ENCODE peak calls at places on chromosomes 11 and 22, in four cellular contexts. O, X, A and M are unnamed samples.

GRCh38 chr22:40602231-40602630 is 34.3 kb downstream of the MRTFA start:
- DNase-seq in O (no peak), X (no peak), A (no peak), M (no peak)

GRCh38 chr11:32706985-32707736 is 87.3 kb downstream of the CCDC73 start:
- DNase-seq in O (no peak), X (no peak), A (no peak), M (no peak)

GRCh38 chr22:48238018-48238915 is 1475.8 kb downstream of the TBC1D22A start:
- DNase-seq in O (no peak), X (no peak), A (no peak), M (no peak)

GRCh38 chr11:113114452-113115027 is 153.3 kb downstream of the NCAM1 start:
- DNase-seq in O (no peak), X (no peak), A (no peak), M (no peak)

GRCh38 chr11:16603245-16603644 is 135.2 kb upstream of the C11orf58 start:
- DNase-seq in O (no peak), X (no peak), A (no peak), M (no peak)

GRCh38 chr11:69825037-69825834 is 6.0 kb upstream of the FGF3 start:
- DNase-seq in O (no peak), X (no peak), A (no peak), M (no peak)

GRCh38 chr11:68684385-68685356 is at the start of gene GAL:
- DNase-seq in O (no peak), X (no peak), A (no peak), M (no peak)

GRCh38 chr11:125903753-125904659 is at the start of gene DDX25:
- DNase-seq in O (no peak), X (no peak), A (no peak), M (peak)

GRCh38 chr11:2444301-2445106 is at the start of the genes KCNQ1 and TRPM5:
- DNase-seq in O (peak), X (peak), A (no peak), M (no peak)

GRCh38 chr11:20544536-20545237 is 54.7 kb upstream of the SLC6A5 start:
- DNase-seq in O (no peak), X (no peak), A (no peak), M (no peak)

GRCh38 chr11:114684636-114685035 is 6.3 kb downstream of the NXPE2 start:
- DNase-seq in O (no peak), X (no peak), A (no peak), M (no peak)

GRCh38 chr11:11143849-11144248 is 209.2 kb downstream of the CSNK2A3 start:
- DNase-seq in O (no peak), X (no peak), A (no peak), M (no peak)

GRCh38 chr11:32334822-32335221 is 100.5 kb downstream of the WT1 start:
- DNase-seq in O (peak), X (no peak), A (no peak), M (no peak)

GRCh38 chr22:38038426-38038825 is 18.8 kb upstream of the PICK1 start:
- DNase-seq in O (no peak), X (no peak), A (no peak), M (no peak)

GRCh38 chr11:47257518-47258316 is at the start of gene NR1H3:
- DNase-seq in O (no peak), X (no peak), A (no peak), M (no peak)

GRCh38 chr11:58392741-58393140 is 13.9 kb downstream of the OR5B3 start:
- DNase-seq in O (no peak), X (no peak), A (no peak), M (no peak)

GRCh38 chr11:1988667-1989317 is 8.8 kb downstream of the H19 start:
- DNase-seq in O (no peak), X (no peak), A (no peak), M (peak)

GRCh38 chr11:9330387-9331384 is 16.3 kb upstream of the TMEM41B start:
- DNase-seq in O (no peak), X (no peak), A (no peak), M (no peak)

GRCh38 chr11:111128471-111128870 is 117.1 kb upstream of the POU2AF2 start:
- DNase-seq in O (no peak), X (no peak), A (no peak), M (no peak)

GRCh38 chr22:45763236-45763624 is 91.6 kb downstream of the ATXN10 start:
- DNase-seq in O (no peak), X (no peak), A (no peak), M (no peak)

GRCh38 chr22:49208768-49209252 is 618.9 kb downstream of the BRD1 start:
- DNase-seq in O (no peak), X (no peak), A (no peak), M (peak)

GRCh38 chr11:74746868-74747267 is 1.8 kb upstream of the RNF169 start:
- DNase-seq in O (no peak), X (no peak), A (no peak), M (no peak)

GRCh38 chr22:35059632-35060031 is 6.3 kb upstream of the ISX start:
- DNase-seq in O (no peak), X (no peak), A (no peak), M (no peak)

GRCh38 chr22:49014227-49015201 is 813.2 kb downstream of the BRD1 start:
- DNase-seq in O (no peak), X (no peak), A (no peak), M (peak)

GRCh38 chr22:20464096-20464614 is 26.5 kb upstream of the SCARF2 start:
- DNase-seq in O (peak), X (peak), A (no peak), M (no peak)

GRCh38 chr11:23746896-23747295 is 750.0 kb upstream of the LUZP2 start:
- DNase-seq in O (no peak), X (no peak), A (no peak), M (no peak)

GRCh38 chr11:2525166-2525861 is 80.5 kb downstream of the KCNQ1 start:
- DNase-seq in O (no peak), X (no peak), A (peak), M (peak)

GRCh38 chr22:45518580-45518991 is 15.9 kb downstream of the FBLN1 start:
- DNase-seq in O (no peak), X (no peak), A (no peak), M (no peak)

GRCh38 chr22:21447694-21448402 is 19.3 kb upstream of the TMEM191C start:
- DNase-seq in O (no peak), X (no peak), A (no peak), M (peak)

GRCh38 chr22:22111267-22111751 is 128.7 kb upstream of the TOP3B start:
- DNase-seq in O (no peak), X (no peak), A (peak), M (no peak)

GRCh38 chr11:130043575-130043974 is 26.1 kb upstream of the APLP2 start:
- DNase-seq in O (no peak), X (no peak), A (no peak), M (no peak)

GRCh38 chr11:83035070-83035854 is 36.4 kb downstream of the RAB30 start:
- DNase-seq in O (no peak), X (no peak), A (no peak), M (no peak)

GRCh38 chr11:128157423-128158298 is 429.7 kb downstream of the ETS1 start:
- DNase-seq in O (peak), X (peak), A (no peak), M (no peak)

GRCh38 chr11:134409552-134410429 is 2.3 kb downstream of the B3GAT1 start:
- DNase-seq in O (no peak), X (no peak), A (no peak), M (no peak)

GRCh38 chr11:105458071-105458470 is 151.8 kb upstream of the GRIA4 start:
- DNase-seq in O (no peak), X (no peak), A (no peak), M (no peak)